ENCODE peak calls at places on chromosome 19, in four cellular contexts. H is AG04450; Q is CD8-positive, alpha-beta T cell; M is dorsolateral prefrontal cortex. P is an unnamed sample.

GRCh38 chr19:5059191-5059579 is 90.3 kb downstream of the KDM4B start:
- DNase-seq in H (no peak), Q (no peak), M (no peak), P (no peak)

GRCh38 chr19:39474139-39474620 is 6.5 kb upstream of the TIMM50 start:
- DNase-seq in H (no peak), Q (peak), M (peak), P (peak)

GRCh38 chr19:35740423-35741215 is 1.6 kb downstream of the IGFLR1 start:
- DNase-seq in H (peak), Q (peak), M (peak), P (peak)

GRCh38 chr19:17023805-17024204 is 2.8 kb downstream of the CPAMD8 start:
- DNase-seq in H (no peak), Q (no peak), M (no peak), P (no peak)

GRCh38 chr19:34645551-34645950 is 31.4 kb downstream of the SCGB2B2 start:
- DNase-seq in H (no peak), Q (no peak), M (no peak), P (no peak)

GRCh38 chr19:15532779-15533521 is 24.6 kb downstream of the CYP4F22 start:
- DNase-seq in H (no peak), Q (no peak), M (no peak), P (no peak)

GRCh38 chr19:52724701-52725514 is 9.9 kb downstream of the ZNF611 start:
- DNase-seq in H (no peak), Q (no peak), M (no peak), P (no peak)

GRCh38 chr19:16118489-16119033 is 6.9 kb downstream of the RAB8A start:
- DNase-seq in H (no peak), Q (no peak), M (no peak), P (peak)

GRCh38 chr19:811007-811434 is 10.7 kb downstream of the PLPPR3 start:
- DNase-seq in H (no peak), Q (no peak), M (no peak), P (peak)

GRCh38 chr19:49214701-49215100 is 57.1 kb downstream of the TRPM4 start:
- DNase-seq in H (no peak), Q (no peak), M (no peak), P (peak)

GRCh38 chr19:1411255-1412191 is 4.1 kb downstream of the DAZAP1 start:
- DNase-seq in H (no peak), Q (peak), M (peak), P (no peak)

GRCh38 chr19:610071-610800 is 20.6 kb downstream of the HCN2 start:
- DNase-seq in H (no peak), Q (peak), M (no peak), P (no peak)

GRCh38 chr19:38079926-38080380 is 144.1 kb downstream of the DPF1 start:
- DNase-seq in H (peak), Q (no peak), M (no peak), P (peak)

GRCh38 chr19:1132625-1133383 is 29.0 kb downstream of the GPX4 start:
- DNase-seq in H (no peak), Q (no peak), M (no peak), P (no peak)

GRCh38 chr19:47172666-47173455 is 42.2 kb downstream of the SAE1 start:
- DNase-seq in H (no peak), Q (no peak), M (no peak), P (no peak)

GRCh38 chr19:4878491-4878968 is 11.1 kb upstream of the PLIN3 start:
- DNase-seq in H (no peak), Q (no peak), M (no peak), P (no peak)

GRCh38 chr19:708154-709141 is at the start of gene PALM:
- DNase-seq in H (no peak), Q (no peak), M (peak), P (no peak)

GRCh38 chr19:15238639-15239155 is 6.4 kb upstream of the EPHX3 start:
- DNase-seq in H (no peak), Q (no peak), M (no peak), P (no peak)

GRCh38 chr19:22332924-22333323 is 46.7 kb downstream of the ZNF729 start:
- DNase-seq in H (no peak), Q (no peak), M (no peak), P (no peak)

GRCh38 chr19:47802521-47803043 is 1.8 kb downstream of the TPRX1 start:
- DNase-seq in H (no peak), Q (no peak), M (no peak), P (no peak)

GRCh38 chr19:900302-901111 is 7.2 kb downstream of the RNU6-9 start:
- DNase-seq in H (no peak), Q (no peak), M (no peak), P (no peak)

GRCh38 chr19:39708594-39708993 is 4.3 kb downstream of the LGALS14 start:
- DNase-seq in H (no peak), Q (no peak), M (no peak), P (no peak)

GRCh38 chr19:46861691-46862503 is 1.1 kb downstream of the ARHGAP35 start:
- DNase-seq in H (no peak), Q (no peak), M (peak), P (no peak)

GRCh38 chr19:14058182-14059092 is 3.4 kb downstream of the PALM3 start:
- DNase-seq in H (no peak), Q (no peak), M (no peak), P (peak)

GRCh38 chr19:50332014-50332263 is 2.8 kb upstream of the KCNC3 start:
- DNase-seq in H (no peak), Q (no peak), M (no peak), P (no peak)

GRCh38 chr19:39937094-39937493 is 2.7 kb upstream of the FCGBP start:
- DNase-seq in H (no peak), Q (no peak), M (no peak), P (peak)

GRCh38 chr19:17405250-17406038 is at the start of gene BST2:
- DNase-seq in H (no peak), Q (no peak), M (no peak), P (peak)

GRCh38 chr19:44602071-44602470 is 11.3 kb upstream of the IGSF23 start:
- DNase-seq in H (no peak), Q (no peak), M (no peak), P (no peak)

GRCh38 chr19:29477831-29478577 is 47.8 kb upstream of the VSTM2B start:
- DNase-seq in H (no peak), Q (no peak), M (no peak), P (no peak)

GRCh38 chr19:47607564-47608073 is 1.3 kb upstream of the BICRA start:
- DNase-seq in H (no peak), Q (no peak), M (no peak), P (no peak)

GRCh38 chr19:34276614-34277013 is 22.3 kb downstream of the GARRE1 start:
- DNase-seq in H (no peak), Q (no peak), M (no peak), P (no peak)

GRCh38 chr19:632228-633067 is 889 bp downstream of the POLRMT start:
- DNase-seq in H (no peak), Q (no peak), M (no peak), P (peak)

GRCh38 chr19:11453468-11454341 is 18.3 kb downstream of the PRKCSH start:
- DNase-seq in H (no peak), Q (no peak), M (no peak), P (peak)
- TF ChIP-seq CTCF in H (peak), Q (peak), M (peak), P (peak)

GRCh38 chr19:18477042-18477760 is 39.3 kb upstream of the ISYNA1 start:
- DNase-seq in H (no peak), Q (no peak), M (no peak), P (no peak)
- TF ChIP-seq CTCF in H (no peak), Q (no peak), M (no peak), P (no peak)

GRCh38 chr19:45848922-45849321 is 14.0 kb downstream of the SYMPK start:
- DNase-seq in H (no peak), Q (no peak), M (no peak), P (no peak)
- TF ChIP-seq CTCF in H (peak), Q (no peak), M (no peak), P (no peak)

DNA sequence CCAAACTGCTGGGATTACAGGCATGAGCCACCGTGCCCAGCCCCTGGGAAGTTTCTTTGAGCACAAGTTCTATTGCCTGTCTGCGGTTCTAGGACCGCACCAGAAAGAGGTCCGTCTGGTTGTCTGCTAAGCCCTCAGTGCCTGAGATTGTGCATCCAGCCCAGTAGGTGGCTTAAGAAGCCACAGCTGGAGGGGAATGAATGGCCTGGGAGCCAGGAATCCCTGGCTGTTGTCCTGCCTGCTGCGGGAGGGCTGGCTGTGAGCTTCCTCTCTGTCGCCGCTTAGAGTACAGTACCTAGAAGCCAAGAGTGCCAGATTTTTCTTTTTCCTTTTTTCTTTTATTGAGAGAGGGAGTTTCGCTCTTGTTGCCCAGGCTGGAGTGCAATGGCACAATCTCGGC is 4.2 kb upstream of the TYK2 start:
- DNase-seq in H (no peak), Q (no peak), M (no peak), P (no peak)
- TF ChIP-seq CTCF in H (no peak), Q (no peak), M (no peak), P (no peak)

DNA sequence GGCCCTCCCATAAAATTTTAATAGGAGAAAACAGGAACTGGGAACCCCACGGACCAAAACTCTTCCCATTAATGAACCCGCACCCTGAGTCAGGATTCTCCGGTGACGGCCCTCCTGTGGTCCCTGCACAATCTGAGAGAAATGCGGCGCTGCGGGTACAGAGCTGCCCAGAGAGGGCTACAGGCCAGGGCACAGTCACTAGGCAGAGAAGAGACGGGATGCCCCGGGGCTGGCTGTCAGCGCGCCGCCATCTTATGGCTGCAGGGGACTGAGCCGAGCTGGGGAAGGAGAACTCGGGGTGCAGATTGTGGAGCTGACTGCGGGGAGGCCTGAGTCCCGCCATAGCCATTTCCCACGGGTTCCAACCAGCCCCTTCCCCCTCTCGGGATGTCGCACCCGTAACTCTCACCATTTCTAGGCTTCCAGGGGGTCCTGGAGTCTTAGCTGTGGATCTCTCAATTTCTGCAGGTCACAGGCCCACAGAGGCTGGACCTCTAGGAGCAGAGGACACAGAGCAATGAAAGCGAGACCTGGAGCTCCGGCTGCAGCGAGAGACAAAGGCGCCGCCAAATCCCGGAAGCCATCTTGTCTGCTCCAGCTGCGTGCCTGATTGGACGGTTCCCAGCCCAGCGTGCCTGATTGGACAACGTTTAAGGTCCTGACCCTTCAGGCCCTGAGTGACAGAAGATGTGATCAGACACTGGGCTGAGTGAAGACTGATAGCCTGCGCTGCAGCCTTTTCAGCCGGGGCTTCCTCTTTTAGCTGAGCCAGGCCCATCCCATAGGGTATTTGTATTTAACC is at the start of gene ZNF675:
- DNase-seq in H (peak), Q (peak), M (peak), P (peak)
- TF ChIP-seq CTCF in H (peak), Q (no peak), M (peak), P (no peak)

DNA sequence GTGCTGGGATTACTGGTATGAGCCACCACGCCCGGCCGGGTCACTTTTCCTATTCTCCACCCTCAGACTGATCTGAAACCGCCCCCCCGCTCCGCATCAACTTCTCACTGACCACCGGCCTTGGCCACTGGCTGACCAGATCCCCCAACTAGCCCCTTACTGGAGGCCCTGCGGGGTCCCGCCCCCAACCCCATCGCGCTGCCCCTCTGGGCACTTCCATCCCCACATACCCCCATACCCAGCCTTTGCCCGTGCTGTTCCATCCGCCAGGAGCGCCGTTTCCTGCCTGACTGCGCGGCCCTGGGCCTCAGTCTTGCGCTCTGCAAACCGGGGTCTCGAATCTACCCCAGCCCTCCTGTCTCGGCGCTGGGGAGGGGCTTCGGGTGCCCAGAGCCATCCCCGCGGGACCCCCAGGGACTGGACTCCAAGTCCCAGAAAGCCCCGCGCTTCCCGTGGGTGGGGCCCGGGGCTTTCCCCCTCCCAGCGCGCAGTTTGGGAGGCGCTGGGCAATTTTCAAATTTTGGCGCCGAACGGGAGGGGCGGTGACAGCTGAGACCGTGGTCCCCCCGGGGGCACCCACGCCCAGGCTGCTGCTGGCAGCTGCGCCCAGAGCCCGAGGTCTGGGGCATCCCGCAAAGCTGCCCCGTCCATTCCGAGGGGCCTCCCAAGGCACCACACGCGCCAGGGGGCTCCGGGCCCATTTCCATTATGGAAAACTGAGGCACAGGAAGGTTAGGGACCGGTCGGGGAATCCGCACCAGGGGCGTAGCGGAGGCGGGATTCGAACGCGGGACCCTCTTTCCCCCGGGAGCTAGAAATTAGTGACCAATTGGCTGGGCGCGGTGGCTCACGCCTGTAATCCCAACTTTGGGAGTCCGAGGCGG is 5.2 kb upstream of the LMNB2 start:
- DNase-seq in H (no peak), Q (peak), M (peak), P (peak)
- TF ChIP-seq CTCF in H (peak), Q (no peak), M (no peak), P (no peak)

GRCh38 chr19:41263850-41264580 is at the start of gene HNRNPUL1:
- DNase-seq in H (peak), Q (peak), M (peak), P (peak)
- TF ChIP-seq CTCF in H (peak), Q (no peak), M (peak), P (no peak)

GRCh38 chr19:55692681-55693081 is 17.7 kb downstream of the EPN1 start:
- DNase-seq in H (no peak), Q (no peak), M (peak), P (no peak)
- TF ChIP-seq CTCF in H (no peak), Q (no peak), M (no peak), P (no peak)